ENCODE peak calls at places on chromosomes 3 and 15, in eight cellular contexts. S is sigmoid colon, O is SK-N-SH, C is upper lobe of left lung, G is HepG2, Y is SK-N-MC, X is stomach, H is transverse colon. E is an unnamed sample.

GRCh38 chr15:78223396-78224023 is 10.9 kb downstream of the ACSBG1 start:
- DNase-seq in C (no peak), Y (no peak), G (no peak), O (no peak), X (no peak), H (no peak), S (no peak), E (no peak)

GRCh38 chr3:77171026-77171425 is 131.1 kb downstream of the ROBO2 start:
- DNase-seq in C (no peak), G (no peak), H (no peak), S (no peak), X (no peak), Y (no peak), O (peak), E (no peak)

GRCh38 chr3:181868576-181868975 is 156.9 kb downstream of the SOX2 start:
- DNase-seq in O (no peak), C (no peak), G (no peak), Y (no peak), H (no peak), X (no peak), S (no peak), E (no peak)

GRCh38 chr3:177181418-177181817 is 15.9 kb downstream of the TBL1XR1 start:
- DNase-seq in Y (no peak), S (no peak), G (peak), X (no peak), O (no peak), C (no peak), H (no peak), E (no peak)

GRCh38 chr3:140914384-140914945 is 27.2 kb upstream of the SLC25A36 start:
- DNase-seq in G (no peak), C (no peak), S (no peak), H (no peak), Y (no peak), X (no peak), O (no peak), E (no peak)

GRCh38 chr3:127478922-127479321 is 111.6 kb downstream of the TPRA1 start:
- DNase-seq in Y (no peak), X (no peak), C (no peak), O (no peak), H (no peak), G (no peak), S (peak), E (no peak)

GRCh38 chr3:99808163-99808794 is 9.4 kb upstream of the CMSS1 start:
- DNase-seq in H (peak), S (no peak), X (peak), G (peak), C (peak), Y (peak), O (peak), E (no peak)

GRCh38 chr3:95705786-95706418 is 1108.5 kb upstream of the EPHA6 start:
- DNase-seq in O (no peak), G (peak), Y (no peak), C (no peak), H (no peak), X (no peak), S (no peak), E (no peak)

GRCh38 chr3:126415661-126416591 is 21.2 kb downstream of the CFAP100 start:
- DNase-seq in S (peak), Y (no peak), H (no peak), C (no peak), O (no peak), G (no peak), X (peak), E (no peak)
- TF ChIP-seq POLR2AphosphoS5 in S (no peak), Y (no peak), H (no peak), C (no peak), O (no peak), G (no peak), X (no peak), E (no peak)

DNA sequence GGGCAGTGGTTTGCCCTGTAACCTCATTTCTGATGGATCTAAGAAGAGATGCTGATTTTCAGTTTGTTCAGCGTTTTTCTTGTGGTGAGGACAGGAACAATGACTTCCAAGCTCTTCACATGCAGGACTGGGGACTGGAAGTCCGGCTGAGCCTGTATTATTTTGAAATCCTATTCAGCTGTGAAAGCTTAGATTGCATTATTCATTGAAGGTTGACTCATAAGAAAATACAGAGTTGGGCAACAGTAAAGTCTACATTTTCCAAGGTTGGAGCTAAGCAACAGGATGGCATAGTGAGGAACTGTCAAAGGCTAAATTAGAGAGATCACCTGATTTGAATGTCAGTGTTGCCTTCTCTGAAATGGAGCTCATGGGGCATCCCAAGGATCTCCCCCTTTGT is 231.0 kb upstream of the FEZF2 start:
- DNase-seq in O (no peak), Y (no peak), X (no peak), H (no peak), S (no peak), C (peak), G (no peak), E (no peak)
- TF ChIP-seq POLR2AphosphoS5 in O (no peak), Y (no peak), X (no peak), H (no peak), S (no peak), C (peak), G (no peak), E (no peak)

GRCh38 chr15:46365612-46366011 is 730.8 kb downstream of the SQOR start:
- DNase-seq in G (no peak), C (no peak), O (no peak), H (no peak), Y (no peak), S (peak), X (no peak), E (no peak)
- TF ChIP-seq POLR2AphosphoS5 in G (no peak), C (no peak), O (no peak), H (no peak), Y (no peak), S (no peak), X (no peak), E (no peak)

GRCh38 chr3:64221564-64222257 is 3.6 kb downstream of the PRICKLE2 start:
- DNase-seq in G (no peak), H (no peak), Y (no peak), O (no peak), X (no peak), S (no peak), C (no peak), E (no peak)

GRCh38 chr3:64222501-64222900 is 2.8 kb downstream of the PRICKLE2 start:
- DNase-seq in G (no peak), O (no peak), C (no peak), X (no peak), S (no peak), H (no peak), Y (no peak), E (no peak)

GRCh38 chr3:64225695-64226499 is 631 bp upstream of the PRICKLE2 start:
- DNase-seq in S (no peak), G (no peak), X (no peak), Y (no peak), C (no peak), O (no peak), H (no peak), E (no peak)

GRCh38 chr3:64223809-64224570 is 1.3 kb downstream of the PRICKLE2 start:
- DNase-seq in S (no peak), X (no peak), O (no peak), C (no peak), Y (no peak), H (no peak), G (no peak), E (no peak)

DNA sequence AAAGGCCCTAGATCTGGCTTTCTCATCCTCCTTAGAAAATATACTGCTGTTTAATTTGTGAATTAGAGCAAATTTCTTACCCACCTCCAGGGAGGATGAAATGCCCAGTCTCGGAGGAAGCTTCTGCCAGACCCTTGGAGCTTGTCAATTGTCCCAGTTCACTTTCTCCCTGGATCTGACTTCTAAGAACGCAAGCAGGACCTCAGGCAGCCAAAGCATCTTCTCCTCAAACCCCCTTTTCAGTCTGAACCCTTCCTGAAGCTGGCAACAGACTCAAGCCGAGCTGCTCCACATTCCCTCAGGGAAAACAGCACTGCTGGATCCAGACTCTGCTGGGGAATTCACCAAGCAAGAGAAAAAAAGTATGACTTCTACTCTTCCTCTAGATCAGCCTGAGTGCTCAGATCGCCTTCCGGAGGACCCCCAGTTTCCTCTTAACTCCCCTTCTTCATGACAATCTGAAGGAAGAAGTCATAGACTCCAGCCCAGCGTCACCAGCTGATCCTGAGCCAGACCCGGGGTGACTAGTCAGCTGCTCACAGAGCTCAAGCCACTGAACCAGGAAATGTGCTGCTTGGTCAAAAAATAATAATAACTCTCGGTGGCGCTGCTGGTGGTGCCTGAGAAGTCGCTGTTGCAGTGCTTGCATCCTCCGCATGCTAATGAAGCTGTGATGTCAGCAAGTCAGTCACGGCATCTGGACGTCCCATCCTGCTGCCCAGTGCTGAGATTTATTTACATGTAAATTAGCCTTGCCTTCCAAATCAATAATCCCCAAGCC is at the start of gene PRICKLE2:
- DNase-seq in Y (no peak), C (peak), H (peak), G (no peak), O (no peak), X (peak), S (peak), E (no peak)
- TF ChIP-seq POLR2AphosphoS5 in Y (no peak), C (peak), H (no peak), G (no peak), O (no peak), X (peak), S (no peak), E (no peak)

GRCh38 chr15:93074596-93074995 is 14.4 kb downstream of the RGMA start:
- DNase-seq in O (no peak), X (no peak), Y (no peak), H (no peak), S (no peak), G (no peak), C (no peak), E (no peak)

GRCh38 chr15:93076217-93076616 is 12.8 kb downstream of the RGMA start:
- DNase-seq in H (no peak), Y (no peak), S (no peak), X (no peak), G (no peak), C (no peak), O (no peak), E (no peak)

GRCh38 chr15:93080451-93080850 is 8.6 kb downstream of the RGMA start:
- DNase-seq in S (no peak), X (no peak), Y (no peak), O (no peak), H (no peak), G (no peak), C (no peak), E (no peak)

GRCh38 chr15:93073465-93073952 is 15.5 kb downstream of the RGMA start:
- DNase-seq in H (no peak), Y (no peak), O (no peak), X (no peak), G (no peak), S (peak), C (no peak), E (no peak)

GRCh38 chr15:93076875-93077274 is 12.1 kb downstream of the RGMA start:
- DNase-seq in G (no peak), C (no peak), X (no peak), H (no peak), O (no peak), Y (no peak), S (no peak), E (no peak)
- TF ChIP-seq POLR2AphosphoS5 in G (no peak), C (no peak), X (no peak), H (no peak), O (no peak), Y (no peak), S (no peak), E (no peak)

GRCh38 chr15:83207622-83208356 is at the start of gene HDGFL3:
- DNase-seq in X (peak), O (peak), H (peak), S (peak), Y (no peak), G (no peak), C (peak), E (peak)
- TF ChIP-seq POLR2AphosphoS5 in X (no peak), O (no peak), H (no peak), S (no peak), Y (peak), G (no peak), C (no peak), E (no peak)

DNA sequence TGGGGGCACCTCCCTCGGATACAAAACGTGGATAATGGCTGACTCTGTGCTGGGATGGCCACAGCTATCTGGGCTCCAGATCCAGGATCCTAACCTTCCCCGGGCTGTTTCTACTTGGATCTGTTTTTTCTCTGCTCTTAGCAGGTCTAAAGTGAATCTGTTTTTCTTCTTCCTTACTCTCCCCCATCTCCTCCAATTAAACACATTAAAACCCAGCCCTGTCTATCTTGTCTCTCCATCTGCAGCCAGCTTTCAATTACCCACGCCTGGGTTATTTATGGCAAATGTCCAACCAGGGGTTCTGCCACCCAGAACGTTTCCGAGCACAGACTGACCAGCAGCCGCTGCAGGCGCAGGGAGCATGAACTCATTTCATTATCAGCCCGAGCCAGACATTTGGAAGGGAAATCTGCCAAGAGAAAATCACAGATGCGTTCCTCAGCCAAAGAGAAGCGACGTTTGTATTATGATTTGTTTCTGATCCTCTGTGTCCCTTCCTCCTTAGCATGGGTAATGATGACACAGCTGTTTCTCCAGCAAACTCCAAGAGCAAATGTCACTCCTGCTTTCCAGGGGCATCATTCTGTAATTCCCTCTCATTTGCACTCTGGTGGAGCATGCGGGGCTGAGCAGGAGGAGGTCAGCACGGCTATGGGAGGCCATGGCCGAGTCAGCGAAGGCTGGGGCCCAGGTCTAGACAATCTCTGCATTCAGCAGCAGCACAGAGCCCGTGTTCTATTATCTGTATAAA is 42.0 kb downstream of the UMPS start:
- DNase-seq in C (peak), Y (no peak), G (no peak), H (no peak), S (no peak), X (no peak), O (peak), E (no peak)
- TF ChIP-seq POLR2AphosphoS5 in C (peak), Y (no peak), G (no peak), H (no peak), S (peak), X (no peak), O (peak), E (no peak)